ENCODE peak calls at places on chromosomes 3 and 15, in five cellular contexts. One of them, this sample, is unnamed.

GRCh38 chr3:122235147-122235546 is 51.7 kb downstream of the CASR start:
- DNase-seq in glutamatergic neuron: no peak
- DNase-seq in GM12864: no peak
- DNase-seq in astrocyte: no peak
- DNase-seq in cardiac muscle cell: no peak
- DNase-seq in this sample: no peak

GRCh38 chr15:60326824-60327654 is 70.7 kb downstream of the ANXA2 start:
- DNase-seq in cardiac muscle cell: peak; percentile 59
- DNase-seq in astrocyte: no peak
- DNase-seq in GM12864: no peak
- DNase-seq in glutamatergic neuron: no peak
- DNase-seq in this sample: peak; percentile 53

GRCh38 chr3:16227566-16227965 is 37.2 kb downstream of the DPH3 start:
- DNase-seq in astrocyte: no peak
- DNase-seq in cardiac muscle cell: no peak
- DNase-seq in glutamatergic neuron: no peak
- DNase-seq in GM12864: no peak
- DNase-seq in this sample: no peak

GRCh38 chr3:59424268-59425010 is 374.6 kb upstream of the CFAP20DC start:
- DNase-seq in glutamatergic neuron: no peak
- DNase-seq in cardiac muscle cell: no peak
- DNase-seq in astrocyte: peak; percentile 91
- DNase-seq in GM12864: peak; percentile 33
- DNase-seq in this sample: no peak

GRCh38 chr3:65914032-65914739 is 124.5 kb downstream of the MAGI1 start:
- DNase-seq in cardiac muscle cell: peak; percentile 20
- DNase-seq in GM12864: no peak
- DNase-seq in astrocyte: no peak
- DNase-seq in glutamatergic neuron: no peak
- DNase-seq in this sample: no peak

GRCh38 chr3:104635872-104636580 is 730.7 kb upstream of the ALCAM start:
- DNase-seq in glutamatergic neuron: no peak
- DNase-seq in astrocyte: no peak
- DNase-seq in cardiac muscle cell: no peak
- DNase-seq in GM12864: no peak
- DNase-seq in this sample: no peak

GRCh38 chr3:76986876-76987513 is 52.9 kb upstream of the ROBO2 start:
- DNase-seq in cardiac muscle cell: no peak
- DNase-seq in GM12864: no peak
- DNase-seq in astrocyte: no peak
- DNase-seq in glutamatergic neuron: no peak
- DNase-seq in this sample: no peak

GRCh38 chr3:146166450-146167222 is 5.7 kb upstream of the PLOD2 start:
- DNase-seq in astrocyte: peak; percentile 94
- DNase-seq in cardiac muscle cell: peak; percentile 28
- DNase-seq in glutamatergic neuron: no peak
- DNase-seq in GM12864: no peak
- DNase-seq in this sample: no peak

GRCh38 chr3:127590282-127590592 is 296 bp downstream of the TPRA1 start:
- DNase-seq in cardiac muscle cell: no peak
- DNase-seq in GM12864: no peak
- DNase-seq in astrocyte: no peak
- DNase-seq in glutamatergic neuron: no peak
- DNase-seq in this sample: peak; percentile 23

GRCh38 chr3:70110066-70110465 is 110.5 kb downstream of the SAMMSON start:
- DNase-seq in astrocyte: no peak
- DNase-seq in cardiac muscle cell: no peak
- DNase-seq in glutamatergic neuron: no peak
- DNase-seq in GM12864: no peak
- DNase-seq in this sample: no peak

GRCh38 chr3:132231633-132232032 is 85.6 kb upstream of the ACP3 start:
- DNase-seq in GM12864: no peak
- DNase-seq in astrocyte: peak; percentile 65
- DNase-seq in glutamatergic neuron: no peak
- DNase-seq in cardiac muscle cell: peak; percentile 69
- DNase-seq in this sample: no peak

GRCh38 chr3:13012228-13012691 is 61.0 kb downstream of the IQSEC1 start:
- DNase-seq in GM12864: peak; percentile 77
- DNase-seq in astrocyte: no peak
- DNase-seq in glutamatergic neuron: no peak
- DNase-seq in cardiac muscle cell: no peak
- DNase-seq in this sample: no peak

GRCh38 chr3:61985020-61985419 is 388.3 kb downstream of the FEZF2 start:
- DNase-seq in glutamatergic neuron: no peak
- DNase-seq in GM12864: no peak
- DNase-seq in cardiac muscle cell: no peak
- DNase-seq in astrocyte: peak; percentile 61
- DNase-seq in this sample: no peak

GRCh38 chr15:67593561-67593960 is 51.1 kb downstream of the MAP2K5 start:
- DNase-seq in astrocyte: no peak
- DNase-seq in cardiac muscle cell: no peak
- DNase-seq in GM12864: no peak
- DNase-seq in glutamatergic neuron: peak; percentile 22
- DNase-seq in this sample: no peak

GRCh38 chr3:61725851-61726333 is 164.5 kb downstream of the PTPRG start:
- DNase-seq in GM12864: no peak
- DNase-seq in cardiac muscle cell: peak; percentile 76
- DNase-seq in astrocyte: peak; percentile 82
- DNase-seq in glutamatergic neuron: no peak
- DNase-seq in this sample: no peak

GRCh38 chr15:37261685-37262084 is 161.3 kb upstream of the MEIS2 start:
- DNase-seq in cardiac muscle cell: no peak
- DNase-seq in astrocyte: no peak
- DNase-seq in glutamatergic neuron: no peak
- DNase-seq in GM12864: no peak
- DNase-seq in this sample: no peak

GRCh38 chr15:82165948-82166376 is 96.6 kb downstream of the EFL1 start:
- DNase-seq in cardiac muscle cell: no peak
- DNase-seq in astrocyte: no peak
- DNase-seq in GM12864: no peak
- DNase-seq in glutamatergic neuron: no peak
- DNase-seq in this sample: no peak

GRCh38 chr3:39150803-39151631 is 2.4 kb downstream of the CSRNP1 start:
- DNase-seq in GM12864: no peak
- DNase-seq in astrocyte: peak; percentile 97
- DNase-seq in glutamatergic neuron: peak; percentile 51
- DNase-seq in cardiac muscle cell: peak; percentile 79
- DNase-seq in this sample: no peak

GRCh38 chr3:189272500-189273119 is 100.8 kb downstream of the TPRG1 start:
- DNase-seq in GM12864: no peak
- DNase-seq in astrocyte: no peak
- DNase-seq in cardiac muscle cell: peak; percentile 58
- DNase-seq in glutamatergic neuron: no peak
- DNase-seq in this sample: no peak

GRCh38 chr3:130849111-130849552 is 44.8 kb upstream of the ATP2C1 start:
- DNase-seq in GM12864: no peak
- DNase-seq in cardiac muscle cell: no peak
- DNase-seq in astrocyte: no peak
- DNase-seq in glutamatergic neuron: no peak
- DNase-seq in this sample: no peak

GRCh38 chr15:85044251-85044853 is 62.7 kb downstream of the PDE8A start:
- DNase-seq in cardiac muscle cell: peak; percentile 51
- DNase-seq in GM12864: no peak
- DNase-seq in astrocyte: peak; percentile 47
- DNase-seq in glutamatergic neuron: no peak
- DNase-seq in this sample: peak; percentile 17

GRCh38 chr3:19221081-19221480 is 72.8 kb downstream of the KCNH8 start:
- DNase-seq in astrocyte: no peak
- DNase-seq in glutamatergic neuron: no peak
- DNase-seq in cardiac muscle cell: no peak
- DNase-seq in GM12864: no peak
- DNase-seq in this sample: no peak

GRCh38 chr3:123635220-123635619 is 50.4 kb upstream of the HACD2 start:
- DNase-seq in astrocyte: no peak
- DNase-seq in GM12864: no peak
- DNase-seq in cardiac muscle cell: no peak
- DNase-seq in glutamatergic neuron: no peak
- DNase-seq in this sample: no peak

GRCh38 chr3:114639171-114639570 is 345.3 kb downstream of the TIGIT start:
- DNase-seq in glutamatergic neuron: no peak
- DNase-seq in cardiac muscle cell: no peak
- DNase-seq in astrocyte: no peak
- DNase-seq in GM12864: no peak
- DNase-seq in this sample: no peak

GRCh38 chr3:9226326-9226725 is 23.1 kb downstream of the SRGAP3 start:
- DNase-seq in glutamatergic neuron: no peak
- DNase-seq in cardiac muscle cell: no peak
- DNase-seq in GM12864: no peak
- DNase-seq in astrocyte: peak; percentile 87
- DNase-seq in this sample: no peak

GRCh38 chr3:173395412-173396181 is 1.9 kb upstream of the NLGN1 start:
- DNase-seq in GM12864: no peak
- DNase-seq in glutamatergic neuron: peak; percentile 86
- DNase-seq in cardiac muscle cell: peak; percentile 93
- DNase-seq in astrocyte: peak; percentile 85
- DNase-seq in this sample: peak; percentile 73

GRCh38 chr15:87269566-87269965 is 987.0 kb downstream of the NTRK3 start:
- DNase-seq in glutamatergic neuron: no peak
- DNase-seq in cardiac muscle cell: no peak
- DNase-seq in astrocyte: peak; percentile 29
- DNase-seq in GM12864: no peak
- DNase-seq in this sample: no peak

GRCh38 chr15:69244798-69245197 is 53.9 kb upstream of the PAQR5 start:
- DNase-seq in GM12864: no peak
- DNase-seq in glutamatergic neuron: no peak
- DNase-seq in cardiac muscle cell: no peak
- DNase-seq in astrocyte: peak; percentile 4
- DNase-seq in this sample: no peak

GRCh38 chr3:161350916-161351315 is 20.4 kb downstream of the SPTSSB start:
- DNase-seq in GM12864: no peak
- DNase-seq in cardiac muscle cell: no peak
- DNase-seq in glutamatergic neuron: no peak
- DNase-seq in astrocyte: no peak
- DNase-seq in this sample: no peak
- TF ChIP-seq CTCF in GM12864: no peak
- TF ChIP-seq CTCF in cardiac muscle cell: no peak
- TF ChIP-seq CTCF in glutamatergic neuron: no peak
- TF ChIP-seq CTCF in astrocyte: no peak
- TF ChIP-seq CTCF in this sample: no peak

GRCh38 chr3:129065727-129066087 is 5.1 kb downstream of the GP9 start:
- DNase-seq in cardiac muscle cell: no peak
- DNase-seq in GM12864: no peak
- DNase-seq in glutamatergic neuron: no peak
- DNase-seq in astrocyte: no peak
- DNase-seq in this sample: no peak
- TF ChIP-seq CTCF in cardiac muscle cell: no peak
- TF ChIP-seq CTCF in GM12864: no peak
- TF ChIP-seq CTCF in glutamatergic neuron: no peak
- TF ChIP-seq CTCF in astrocyte: no peak
- TF ChIP-seq CTCF in this sample: no peak

GRCh38 chr3:139528924-139529323 is 10.6 kb downstream of the RBP1 start:
- DNase-seq in glutamatergic neuron: no peak
- DNase-seq in cardiac muscle cell: no peak
- DNase-seq in astrocyte: no peak
- DNase-seq in GM12864: no peak
- DNase-seq in this sample: no peak
- TF ChIP-seq CTCF in glutamatergic neuron: no peak
- TF ChIP-seq CTCF in cardiac muscle cell: no peak
- TF ChIP-seq CTCF in astrocyte: no peak
- TF ChIP-seq CTCF in GM12864: no peak
- TF ChIP-seq CTCF in this sample: no peak

DNA sequence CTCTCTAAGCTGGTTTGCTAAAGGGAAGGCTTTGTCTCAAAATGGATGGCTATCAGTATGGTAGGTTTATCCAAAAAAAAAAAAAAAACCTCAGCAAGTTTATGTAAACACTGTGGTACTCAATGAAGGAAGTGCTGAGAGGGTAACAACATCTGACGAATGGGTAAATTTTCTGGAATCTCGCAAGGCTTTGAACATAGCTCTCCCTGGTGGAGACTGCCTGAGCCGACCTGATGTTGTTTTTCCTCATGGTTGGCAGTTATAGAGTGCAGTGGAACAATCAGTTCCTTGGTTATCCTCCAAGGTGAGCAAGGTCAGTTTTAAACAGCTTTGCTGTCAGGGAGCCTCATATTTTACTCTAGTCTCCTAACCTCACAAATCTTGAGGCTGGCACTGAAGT is 94.6 kb downstream of the ZPLD1 start:
- DNase-seq in GM12864: no peak
- DNase-seq in astrocyte: no peak
- DNase-seq in cardiac muscle cell: peak; percentile 3
- DNase-seq in glutamatergic neuron: no peak
- DNase-seq in this sample: no peak
- TF ChIP-seq CTCF in GM12864: no peak
- TF ChIP-seq CTCF in astrocyte: peak; percentile 17
- TF ChIP-seq CTCF in cardiac muscle cell: peak; percentile 45
- TF ChIP-seq CTCF in glutamatergic neuron: no peak
- TF ChIP-seq CTCF in this sample: peak; percentile 53

DNA sequence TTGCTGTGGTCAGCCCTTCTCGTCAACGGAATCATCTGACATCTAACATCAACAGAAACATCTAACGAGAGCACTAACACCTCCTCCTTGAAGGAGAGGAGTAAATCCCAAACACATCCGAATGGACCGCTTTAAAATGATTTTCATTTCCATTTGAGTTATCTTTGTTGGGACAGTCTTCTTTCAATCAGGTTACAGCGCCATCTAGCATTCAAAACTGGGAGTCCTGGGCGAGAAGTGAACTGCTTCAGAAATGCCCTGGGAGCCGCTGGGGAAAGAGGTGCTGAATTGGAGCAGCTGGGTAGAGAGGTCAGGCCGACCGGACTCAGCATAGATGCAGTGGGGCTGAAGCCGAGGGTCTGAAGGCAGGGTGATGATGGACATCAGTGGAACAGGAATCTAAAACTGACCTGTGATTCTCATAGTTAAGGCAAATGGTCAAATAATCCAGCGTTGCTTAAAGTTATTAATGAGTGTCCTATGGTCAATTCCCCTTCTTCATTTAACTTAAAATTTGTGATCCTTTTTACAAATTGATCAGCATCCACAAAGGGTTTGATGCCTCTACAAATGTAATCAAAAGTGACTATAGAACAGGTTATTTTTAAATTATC is 170.0 kb upstream of the NDN start:
- DNase-seq in cardiac muscle cell: peak; percentile 71
- DNase-seq in astrocyte: no peak
- DNase-seq in GM12864: no peak
- DNase-seq in glutamatergic neuron: peak; percentile 82
- DNase-seq in this sample: peak; percentile 59
- TF ChIP-seq CTCF in cardiac muscle cell: peak; percentile 32
- TF ChIP-seq CTCF in astrocyte: peak; percentile 51
- TF ChIP-seq CTCF in GM12864: no peak
- TF ChIP-seq CTCF in glutamatergic neuron: peak; percentile 79
- TF ChIP-seq CTCF in this sample: peak; percentile 70

GRCh38 chr15:44319385-44319784 is 30.9 kb downstream of the GOLM2 start:
- DNase-seq in glutamatergic neuron: no peak
- DNase-seq in cardiac muscle cell: no peak
- DNase-seq in astrocyte: no peak
- DNase-seq in GM12864: peak; percentile 53
- DNase-seq in this sample: no peak
- TF ChIP-seq CTCF in glutamatergic neuron: no peak
- TF ChIP-seq CTCF in cardiac muscle cell: no peak
- TF ChIP-seq CTCF in astrocyte: no peak
- TF ChIP-seq CTCF in GM12864: peak; percentile 89
- TF ChIP-seq CTCF in this sample: no peak